ENCODE peak calls at places on chromosomes 13 and 19, in five cellular contexts. One of them, this sample, is unnamed.

GRCh38 chr13:48112896-48113525 is 18.1 kb upstream of the MED4 start:
- DNase-seq in fibroblast of lung: no peak
- DNase-seq in endothelial cell of umbilical vein: no peak
- DNase-seq in neural progenitor cell: no peak
- DNase-seq in H9: no peak
- DNase-seq in this sample: no peak

GRCh38 chr13:52162279-52163101 is 3.1 kb upstream of the NEK3 start:
- DNase-seq in fibroblast of lung: peak
- DNase-seq in H9: no peak
- DNase-seq in endothelial cell of umbilical vein: peak
- DNase-seq in neural progenitor cell: peak
- DNase-seq in this sample: no peak

GRCh38 chr19:2488405-2488941 is 12.5 kb downstream of the GADD45B start:
- DNase-seq in H9: no peak
- DNase-seq in endothelial cell of umbilical vein: no peak
- DNase-seq in neural progenitor cell: no peak
- DNase-seq in fibroblast of lung: no peak
- DNase-seq in this sample: no peak

GRCh38 chr13:112457485-112457884 is 81.3 kb downstream of the SPACA7 start:
- DNase-seq in H9: no peak
- DNase-seq in fibroblast of lung: no peak
- DNase-seq in neural progenitor cell: no peak
- DNase-seq in endothelial cell of umbilical vein: no peak
- DNase-seq in this sample: no peak

GRCh38 chr13:40963927-40964326 is 55.2 kb downstream of the ELF1 start:
- DNase-seq in neural progenitor cell: no peak
- DNase-seq in endothelial cell of umbilical vein: no peak
- DNase-seq in fibroblast of lung: peak
- DNase-seq in H9: no peak
- DNase-seq in this sample: peak

GRCh38 chr13:42412812-42413795 is 141.2 kb downstream of the AKAP11 start:
- DNase-seq in H9: no peak
- DNase-seq in neural progenitor cell: no peak
- DNase-seq in fibroblast of lung: no peak
- DNase-seq in endothelial cell of umbilical vein: no peak
- DNase-seq in this sample: no peak

GRCh38 chr13:30607908-30608307 is 9.8 kb upstream of the USPL1 start:
- DNase-seq in neural progenitor cell: no peak
- DNase-seq in H9: no peak
- DNase-seq in fibroblast of lung: no peak
- DNase-seq in endothelial cell of umbilical vein: no peak
- DNase-seq in this sample: no peak

GRCh38 chr19:50046649-50047503 is 21.1 kb downstream of the ZNF473 start:
- DNase-seq in fibroblast of lung: peak
- DNase-seq in H9: no peak
- DNase-seq in neural progenitor cell: no peak
- DNase-seq in endothelial cell of umbilical vein: no peak
- DNase-seq in this sample: no peak

GRCh38 chr19:55075366-55075998 is at the start of gene EPS8L1:
- DNase-seq in H9: peak
- DNase-seq in neural progenitor cell: no peak
- DNase-seq in endothelial cell of umbilical vein: no peak
- DNase-seq in fibroblast of lung: no peak
- DNase-seq in this sample: peak

GRCh38 chr19:14061081-14061749 is 661 bp downstream of the PALM3 start:
- DNase-seq in endothelial cell of umbilical vein: no peak
- DNase-seq in H9: no peak
- DNase-seq in neural progenitor cell: no peak
- DNase-seq in fibroblast of lung: no peak
- DNase-seq in this sample: peak

GRCh38 chr13:51370116-51370515 is 30.6 kb downstream of the SERPINE3 start:
- DNase-seq in fibroblast of lung: peak
- DNase-seq in endothelial cell of umbilical vein: no peak
- DNase-seq in H9: no peak
- DNase-seq in neural progenitor cell: no peak
- DNase-seq in this sample: no peak

GRCh38 chr13:97749174-97749573 is 204.3 kb upstream of the IPO5 start:
- DNase-seq in neural progenitor cell: no peak
- DNase-seq in H9: no peak
- DNase-seq in endothelial cell of umbilical vein: peak
- DNase-seq in fibroblast of lung: no peak
- DNase-seq in this sample: peak

GRCh38 chr13:50222569-50223332 is 207.5 kb downstream of the KCNRG start:
- DNase-seq in endothelial cell of umbilical vein: no peak
- DNase-seq in H9: no peak
- DNase-seq in neural progenitor cell: no peak
- DNase-seq in fibroblast of lung: peak
- DNase-seq in this sample: peak

GRCh38 chr13:51534075-51534817 is 50.0 kb upstream of the WDFY2 start:
- DNase-seq in endothelial cell of umbilical vein: no peak
- DNase-seq in H9: no peak
- DNase-seq in fibroblast of lung: no peak
- DNase-seq in neural progenitor cell: no peak
- DNase-seq in this sample: no peak

GRCh38 chr19:48372904-48373303 is 8.7 kb downstream of the SYNGR4 start:
- DNase-seq in H9: no peak
- DNase-seq in neural progenitor cell: no peak
- DNase-seq in endothelial cell of umbilical vein: no peak
- DNase-seq in fibroblast of lung: no peak
- DNase-seq in this sample: no peak

GRCh38 chr19:53112286-53112685 is 9.1 kb upstream of the ZNF160 start:
- DNase-seq in endothelial cell of umbilical vein: no peak
- DNase-seq in fibroblast of lung: no peak
- DNase-seq in neural progenitor cell: no peak
- DNase-seq in H9: no peak
- DNase-seq in this sample: no peak

GRCh38 chr19:55545913-55546495 is 661 bp upstream of the SBK3 start:
- DNase-seq in H9: no peak
- DNase-seq in fibroblast of lung: peak
- DNase-seq in neural progenitor cell: no peak
- DNase-seq in endothelial cell of umbilical vein: no peak
- DNase-seq in this sample: no peak

GRCh38 chr19:55220525-55220924 is 8.0 kb downstream of the TMEM86B start:
- DNase-seq in neural progenitor cell: peak
- DNase-seq in endothelial cell of umbilical vein: no peak
- DNase-seq in fibroblast of lung: no peak
- DNase-seq in H9: peak
- DNase-seq in this sample: no peak

GRCh38 chr19:10292789-10293636 is 3.3 kb downstream of the ICAM5 start:
- DNase-seq in endothelial cell of umbilical vein: no peak
- DNase-seq in neural progenitor cell: peak
- DNase-seq in fibroblast of lung: no peak
- DNase-seq in H9: peak
- DNase-seq in this sample: no peak

GRCh38 chr19:48501961-48502719 is 9.5 kb downstream of the LMTK3 start:
- DNase-seq in fibroblast of lung: no peak
- DNase-seq in endothelial cell of umbilical vein: no peak
- DNase-seq in neural progenitor cell: peak
- DNase-seq in H9: peak
- DNase-seq in this sample: peak

DNA sequence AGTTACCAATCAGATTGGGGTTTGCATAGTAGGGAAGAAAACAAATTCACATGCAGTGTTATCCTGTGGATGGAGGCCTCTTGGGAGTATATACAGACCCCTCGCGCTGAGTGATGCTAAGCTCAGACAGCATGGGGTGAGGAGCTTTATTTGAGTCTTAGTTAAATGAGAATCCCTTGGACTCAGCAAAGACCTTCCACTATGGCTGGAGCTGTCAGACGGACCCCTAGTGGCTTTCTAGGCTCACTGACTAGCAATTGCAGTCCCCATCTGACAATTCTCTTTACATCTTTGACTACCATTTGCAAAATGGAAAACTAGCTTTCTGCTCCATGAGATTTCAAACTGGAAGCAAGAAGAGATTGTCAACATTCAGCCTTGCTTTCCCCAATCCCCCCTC is 90.4 kb downstream of the STOML3 start:
- DNase-seq in H9: no peak
- DNase-seq in endothelial cell of umbilical vein: no peak
- DNase-seq in neural progenitor cell: peak
- DNase-seq in fibroblast of lung: no peak
- DNase-seq in this sample: no peak
- TF ChIP-seq CTCF in H9: peak
- TF ChIP-seq CTCF in endothelial cell of umbilical vein: no peak
- TF ChIP-seq CTCF in neural progenitor cell: peak
- TF ChIP-seq CTCF in fibroblast of lung: no peak
- TF ChIP-seq CTCF in this sample: no peak

GRCh38 chr19:31301306-31301980 is 47.8 kb downstream of the TSHZ3 start:
- DNase-seq in fibroblast of lung: no peak
- DNase-seq in H9: no peak
- DNase-seq in endothelial cell of umbilical vein: no peak
- DNase-seq in neural progenitor cell: no peak
- DNase-seq in this sample: no peak
- H3K27ac ChIP-seq in fibroblast of lung: no peak
- H3K27ac ChIP-seq in H9: no peak
- H3K27ac ChIP-seq in endothelial cell of umbilical vein: no peak
- H3K27ac ChIP-seq in neural progenitor cell: no peak
- H3K27ac ChIP-seq in this sample: no peak

GRCh38 chr19:35757231-35757748 is 461 bp upstream of the HSPB6 start:
- DNase-seq in endothelial cell of umbilical vein: peak
- DNase-seq in H9: no peak
- DNase-seq in fibroblast of lung: peak
- DNase-seq in neural progenitor cell: peak
- DNase-seq in this sample: no peak
- H2AFZ ChIP-seq in endothelial cell of umbilical vein: peak
- H2AFZ ChIP-seq in H9: no peak
- H2AFZ ChIP-seq in fibroblast of lung: no peak
- H2AFZ ChIP-seq in neural progenitor cell: peak
- H2AFZ ChIP-seq in this sample: peak

DNA sequence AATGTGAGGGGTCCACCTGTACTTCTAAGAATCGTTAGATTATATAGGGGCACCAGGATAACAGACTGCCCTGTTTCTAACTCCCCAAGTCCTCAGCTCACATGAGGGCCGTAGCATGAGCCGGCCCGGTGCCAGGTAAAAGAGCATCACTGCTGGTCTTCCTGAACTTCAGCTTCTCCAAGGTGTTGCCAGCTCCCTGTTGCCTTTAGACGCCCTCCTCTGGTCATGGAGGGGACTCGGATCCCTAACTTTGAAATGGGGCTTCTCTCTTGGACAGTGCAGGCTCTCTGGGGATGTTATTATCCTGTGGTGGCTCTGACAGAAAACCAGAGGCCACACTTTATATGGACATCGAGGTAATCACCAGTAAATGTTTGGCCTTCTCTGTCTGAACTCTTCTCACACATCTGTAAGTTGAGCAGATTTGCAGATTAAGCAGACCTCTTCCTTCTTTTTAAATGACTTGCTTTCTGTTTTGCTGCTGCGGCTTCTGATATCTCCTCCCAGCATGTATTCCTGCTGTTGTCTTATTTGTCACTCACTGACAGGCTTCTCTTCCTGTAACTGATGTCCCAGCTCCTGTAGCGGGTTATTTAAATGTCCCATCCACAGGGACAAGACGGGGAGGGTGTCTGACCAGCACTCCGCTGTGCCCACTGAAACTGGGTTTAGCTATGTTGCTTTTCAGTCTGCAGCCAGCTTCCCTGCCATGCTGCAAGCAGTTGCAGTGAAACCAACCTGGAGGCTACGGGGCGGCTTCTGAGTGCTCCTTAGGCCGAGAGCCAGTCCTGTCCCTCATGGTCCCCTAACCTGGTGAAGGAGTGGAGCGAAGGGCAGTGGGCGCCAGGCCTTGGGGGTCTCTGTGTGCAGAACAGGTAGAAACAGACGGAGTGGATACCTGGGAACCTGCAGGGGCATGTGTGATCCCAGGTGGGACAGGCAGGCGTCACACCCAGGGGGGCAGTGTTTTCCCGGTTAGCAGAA is 39.2 kb downstream of the TSSK6 start:
- DNase-seq in fibroblast of lung: no peak
- DNase-seq in endothelial cell of umbilical vein: no peak
- DNase-seq in H9: peak
- DNase-seq in neural progenitor cell: peak
- DNase-seq in this sample: no peak
- TF ChIP-seq CTCF in fibroblast of lung: peak
- TF ChIP-seq CTCF in endothelial cell of umbilical vein: no peak
- TF ChIP-seq CTCF in H9: peak
- TF ChIP-seq CTCF in neural progenitor cell: peak
- TF ChIP-seq CTCF in this sample: peak

GRCh38 chr19:41322451-41322850 is 12.5 kb downstream of the CCDC97 start:
- DNase-seq in fibroblast of lung: no peak
- DNase-seq in neural progenitor cell: no peak
- DNase-seq in H9: no peak
- DNase-seq in endothelial cell of umbilical vein: no peak
- DNase-seq in this sample: no peak

GRCh38 chr19:41320185-41320518 is 10.2 kb downstream of the CCDC97 start:
- DNase-seq in H9: no peak
- DNase-seq in endothelial cell of umbilical vein: no peak
- DNase-seq in fibroblast of lung: no peak
- DNase-seq in neural progenitor cell: no peak
- DNase-seq in this sample: no peak

GRCh38 chr19:41321600-41322270 is 11.8 kb downstream of the CCDC97 start:
- DNase-seq in fibroblast of lung: peak
- DNase-seq in H9: peak
- DNase-seq in neural progenitor cell: peak
- DNase-seq in endothelial cell of umbilical vein: peak
- DNase-seq in this sample: no peak

GRCh38 chr19:41320568-41320967 is 10.6 kb downstream of the CCDC97 start:
- DNase-seq in endothelial cell of umbilical vein: no peak
- DNase-seq in fibroblast of lung: no peak
- DNase-seq in H9: no peak
- DNase-seq in neural progenitor cell: no peak
- DNase-seq in this sample: no peak

DNA sequence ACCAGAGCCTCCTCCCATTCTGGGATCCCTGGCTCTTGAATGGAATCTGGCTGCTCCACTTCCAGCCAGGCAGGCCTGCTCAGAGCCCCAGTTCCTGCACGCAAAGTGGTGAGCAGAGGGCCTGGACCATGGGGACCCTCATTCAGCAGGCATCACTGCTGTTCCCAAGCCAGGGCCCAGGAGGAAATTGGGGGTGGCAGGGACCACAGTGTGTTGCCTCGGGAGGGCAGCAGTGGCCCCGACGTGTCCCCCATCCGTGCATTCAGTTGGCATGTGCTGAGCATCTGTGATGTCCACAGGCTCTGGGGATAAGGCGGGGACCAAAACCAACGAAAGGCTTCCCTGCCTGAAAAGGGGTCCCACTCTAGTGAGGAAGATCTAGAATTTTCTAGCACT is 11.2 kb downstream of the CCDC97 start:
- DNase-seq in H9: no peak
- DNase-seq in endothelial cell of umbilical vein: no peak
- DNase-seq in neural progenitor cell: no peak
- DNase-seq in fibroblast of lung: no peak
- DNase-seq in this sample: no peak
- H3K27ac ChIP-seq in H9: no peak
- H3K27ac ChIP-seq in endothelial cell of umbilical vein: no peak
- H3K27ac ChIP-seq in neural progenitor cell: no peak
- H3K27ac ChIP-seq in fibroblast of lung: peak
- H3K27ac ChIP-seq in this sample: no peak

GRCh38 chr19:44689290-44690130 is 9.4 kb upstream of the CEACAM16 start:
- DNase-seq in fibroblast of lung: peak
- DNase-seq in endothelial cell of umbilical vein: peak
- DNase-seq in neural progenitor cell: peak
- DNase-seq in H9: peak
- DNase-seq in this sample: peak
- H2AFZ ChIP-seq in fibroblast of lung: no peak
- H2AFZ ChIP-seq in endothelial cell of umbilical vein: no peak
- H2AFZ ChIP-seq in neural progenitor cell: no peak
- H2AFZ ChIP-seq in H9: no peak
- H2AFZ ChIP-seq in this sample: no peak

This sample was measured in PC-9.